ENCODE peak calls at places on chromosomes 13 and 19, in four cellular contexts. One of them, this sample, is unnamed.

GRCh38 chr13:76921516-76921915 is 26.8 kb upstream of the ACOD1 start:
- DNase-seq in WTC11: no peak
- DNase-seq in GM12878: no peak
- DNase-seq in HepG2: no peak
- DNase-seq in this sample: no peak

GRCh38 chr13:41212881-41213280 is 18.5 kb upstream of the KBTBD7 start:
- DNase-seq in WTC11: no peak
- DNase-seq in GM12878: no peak
- DNase-seq in HepG2: no peak
- DNase-seq in this sample: no peak

GRCh38 chr13:28100149-28101121 is at the start of gene FLT3:
- DNase-seq in WTC11: peak
- DNase-seq in GM12878: no peak
- DNase-seq in HepG2: no peak
- DNase-seq in this sample: peak

GRCh38 chr13:33743438-33744368 is 74.2 kb upstream of the RFC3 start:
- DNase-seq in WTC11: no peak
- DNase-seq in GM12878: peak
- DNase-seq in HepG2: peak
- DNase-seq in this sample: no peak

GRCh38 chr13:48068952-48069351 is 26.0 kb downstream of the MED4 start:
- DNase-seq in WTC11: no peak
- DNase-seq in GM12878: no peak
- DNase-seq in HepG2: no peak
- DNase-seq in this sample: no peak

GRCh38 chr19:46878613-46879375 is 18.0 kb downstream of the ARHGAP35 start:
- DNase-seq in WTC11: no peak
- DNase-seq in GM12878: no peak
- DNase-seq in HepG2: no peak
- DNase-seq in this sample: no peak

GRCh38 chr13:98060282-98060681 is 82.6 kb upstream of the FARP1 start:
- DNase-seq in WTC11: no peak
- DNase-seq in GM12878: no peak
- DNase-seq in HepG2: no peak
- DNase-seq in this sample: no peak

GRCh38 chr19:2461751-2462634 is 5.2 kb upstream of the LMNB2 start:
- DNase-seq in WTC11: peak
- DNase-seq in GM12878: no peak
- DNase-seq in HepG2: no peak
- DNase-seq in this sample: peak

GRCh38 chr13:31409678-31410356 is 210.0 kb downstream of the B3GLCT start:
- DNase-seq in WTC11: no peak
- DNase-seq in GM12878: no peak
- DNase-seq in HepG2: no peak
- DNase-seq in this sample: no peak

GRCh38 chr13:44045179-44045562 is 165.5 kb downstream of the LACC1 start:
- DNase-seq in WTC11: no peak
- DNase-seq in GM12878: no peak
- DNase-seq in HepG2: no peak
- DNase-seq in this sample: no peak

GRCh38 chr13:25980255-25980654 is 71.6 kb downstream of the SHISA2 start:
- DNase-seq in WTC11: peak
- DNase-seq in GM12878: no peak
- DNase-seq in HepG2: peak
- DNase-seq in this sample: peak

GRCh38 chr19:35996777-35997176 is 1.8 kb downstream of the SDHAF1 start:
- DNase-seq in WTC11: no peak
- DNase-seq in GM12878: no peak
- DNase-seq in HepG2: no peak
- DNase-seq in this sample: no peak

GRCh38 chr19:38229585-38230073 is 5.6 kb upstream of the DPF1 start:
- DNase-seq in WTC11: peak
- DNase-seq in GM12878: no peak
- DNase-seq in HepG2: peak
- DNase-seq in this sample: peak

GRCh38 chr19:2309734-2310362 is 1.9 kb upstream of the LINGO3 start:
- DNase-seq in WTC11: no peak
- DNase-seq in GM12878: no peak
- DNase-seq in HepG2: no peak
- DNase-seq in this sample: no peak

GRCh38 chr13:113564331-113565023 is 20.1 kb upstream of the TFDP1 start:
- DNase-seq in WTC11: no peak
- DNase-seq in GM12878: no peak
- DNase-seq in HepG2: no peak
- DNase-seq in this sample: no peak

GRCh38 chr13:65783383-65783782 is 1446.8 kb downstream of the PCDH9 start:
- DNase-seq in WTC11: no peak
- DNase-seq in GM12878: no peak
- DNase-seq in HepG2: no peak
- DNase-seq in this sample: no peak

GRCh38 chr13:109274188-109274821 is 512.1 kb downstream of the IRS2 start:
- DNase-seq in WTC11: peak
- DNase-seq in GM12878: no peak
- DNase-seq in HepG2: no peak
- DNase-seq in this sample: no peak

GRCh38 chr19:29263305-29264080 is 50.5 kb upstream of the UQCRFS1 start:
- DNase-seq in WTC11: peak
- DNase-seq in GM12878: no peak
- DNase-seq in HepG2: peak
- DNase-seq in this sample: peak

GRCh38 chr19:29259153-29259552 is 46.2 kb upstream of the UQCRFS1 start:
- DNase-seq in WTC11: no peak
- DNase-seq in GM12878: no peak
- DNase-seq in HepG2: no peak
- DNase-seq in this sample: peak

GRCh38 chr19:29262085-29262484 is 49.1 kb upstream of the UQCRFS1 start:
- DNase-seq in WTC11: no peak
- DNase-seq in GM12878: no peak
- DNase-seq in HepG2: no peak
- DNase-seq in this sample: no peak

GRCh38 chr19:29259867-29260281 is 46.9 kb upstream of the UQCRFS1 start:
- DNase-seq in WTC11: no peak
- DNase-seq in GM12878: no peak
- DNase-seq in HepG2: no peak
- DNase-seq in this sample: no peak

DNA sequence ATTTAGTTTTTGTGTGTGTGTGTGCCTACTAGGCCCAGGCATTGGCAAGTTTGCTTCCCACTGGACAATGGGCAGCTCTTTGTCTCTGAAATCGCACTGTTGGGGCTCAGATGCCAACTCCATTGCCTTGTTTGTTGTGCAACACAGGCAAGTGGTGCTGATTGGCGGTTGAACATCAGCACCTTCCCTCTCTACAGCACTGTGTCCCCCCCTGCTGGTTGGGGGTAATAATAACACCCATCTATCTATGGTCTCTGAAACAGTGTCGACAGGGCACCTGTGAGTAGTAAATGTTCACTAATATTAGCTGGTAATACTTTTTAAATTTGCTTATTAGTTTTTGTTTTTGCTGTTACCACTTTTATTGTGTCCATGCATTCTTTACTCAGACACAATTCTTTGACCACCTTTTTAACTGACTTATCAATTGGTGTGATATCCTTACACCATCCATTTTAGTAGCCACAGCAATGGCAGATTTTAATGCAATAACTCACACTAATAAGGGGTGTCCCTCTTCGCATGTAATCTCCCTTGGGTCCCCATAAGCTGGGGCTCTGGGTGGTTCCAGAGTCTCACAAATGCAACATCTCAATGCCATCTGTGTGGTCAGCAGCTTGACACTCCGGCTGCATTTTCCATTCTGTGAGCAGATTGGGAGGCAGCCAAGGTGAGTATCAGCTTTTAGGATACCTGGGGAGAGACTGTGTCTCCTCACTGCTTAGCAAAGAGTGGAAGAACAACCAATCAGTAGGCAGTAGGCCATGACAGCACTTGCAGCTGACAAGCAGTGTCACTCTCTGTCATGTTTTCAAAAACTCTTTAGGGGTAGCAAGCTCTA is 47.7 kb upstream of the UQCRFS1 start:
- DNase-seq in WTC11: peak
- DNase-seq in GM12878: peak
- DNase-seq in HepG2: peak
- DNase-seq in this sample: peak
- TF ChIP-seq NR2C2 in WTC11: no peak
- TF ChIP-seq NR2C2 in GM12878: no peak
- TF ChIP-seq NR2C2 in HepG2: no peak
- TF ChIP-seq NR2C2 in this sample: no peak

GRCh38 chr19:15432629-15433518 is 14.1 kb upstream of the AKAP8L start:
- DNase-seq in WTC11: peak
- DNase-seq in GM12878: peak
- DNase-seq in HepG2: peak
- DNase-seq in this sample: peak
- TF ChIP-seq NR2C2 in WTC11: no peak
- TF ChIP-seq NR2C2 in GM12878: peak
- TF ChIP-seq NR2C2 in HepG2: peak
- TF ChIP-seq NR2C2 in this sample: no peak

DNA sequence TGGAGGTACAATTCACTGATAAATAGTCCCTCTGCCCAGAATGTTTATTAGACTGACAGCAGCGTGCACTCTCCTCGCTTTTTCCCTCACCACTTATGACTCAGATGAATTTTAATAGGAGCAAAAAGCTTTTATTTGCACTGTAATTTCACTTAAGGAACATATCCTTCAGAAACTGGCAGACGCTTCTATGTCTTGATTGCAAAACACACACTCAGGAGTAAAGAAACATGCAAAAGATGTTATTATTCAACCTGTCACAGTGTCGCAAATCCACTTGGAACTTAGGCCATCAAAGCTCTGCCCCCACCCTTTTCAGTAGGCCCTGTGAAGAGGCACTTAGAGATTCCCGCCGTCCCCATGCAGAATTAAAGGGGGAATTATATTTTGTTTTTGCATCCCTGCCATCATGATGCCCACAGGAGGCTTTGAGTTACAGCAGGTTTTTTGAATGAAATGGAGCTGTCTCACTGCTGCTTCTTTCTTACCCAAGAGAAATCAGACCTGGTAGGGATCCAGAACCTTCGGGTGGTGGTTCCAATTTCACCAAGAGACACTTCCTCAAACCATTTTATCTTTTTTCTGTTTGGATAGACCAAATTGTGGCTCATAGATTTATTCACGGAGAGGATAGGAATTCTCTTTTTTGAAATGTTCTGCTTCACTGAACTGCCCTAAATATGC is 74.5 kb downstream of the GGACT start:
- DNase-seq in WTC11: no peak
- DNase-seq in GM12878: no peak
- DNase-seq in HepG2: no peak
- DNase-seq in this sample: no peak
- TF ChIP-seq NR2C2 in WTC11: no peak
- TF ChIP-seq NR2C2 in GM12878: no peak
- TF ChIP-seq NR2C2 in HepG2: no peak
- TF ChIP-seq NR2C2 in this sample: no peak

GRCh38 chr19:49889038-49889686 is 7.5 kb downstream of the IL4I1 start:
- DNase-seq in WTC11: no peak
- DNase-seq in GM12878: no peak
- DNase-seq in HepG2: no peak
- DNase-seq in this sample: no peak

GRCh38 chr19:49887037-49887652 is 9.5 kb downstream of the IL4I1 start:
- DNase-seq in WTC11: no peak
- DNase-seq in GM12878: no peak
- DNase-seq in HepG2: no peak
- DNase-seq in this sample: no peak

GRCh38 chr19:49889687-49890348 is 6.9 kb downstream of the IL4I1 start:
- DNase-seq in WTC11: peak
- DNase-seq in GM12878: no peak
- DNase-seq in HepG2: no peak
- DNase-seq in this sample: peak

GRCh38 chr19:49888478-49888901 is 8.2 kb downstream of the IL4I1 start:
- DNase-seq in WTC11: no peak
- DNase-seq in GM12878: no peak
- DNase-seq in HepG2: no peak
- DNase-seq in this sample: no peak

DNA sequence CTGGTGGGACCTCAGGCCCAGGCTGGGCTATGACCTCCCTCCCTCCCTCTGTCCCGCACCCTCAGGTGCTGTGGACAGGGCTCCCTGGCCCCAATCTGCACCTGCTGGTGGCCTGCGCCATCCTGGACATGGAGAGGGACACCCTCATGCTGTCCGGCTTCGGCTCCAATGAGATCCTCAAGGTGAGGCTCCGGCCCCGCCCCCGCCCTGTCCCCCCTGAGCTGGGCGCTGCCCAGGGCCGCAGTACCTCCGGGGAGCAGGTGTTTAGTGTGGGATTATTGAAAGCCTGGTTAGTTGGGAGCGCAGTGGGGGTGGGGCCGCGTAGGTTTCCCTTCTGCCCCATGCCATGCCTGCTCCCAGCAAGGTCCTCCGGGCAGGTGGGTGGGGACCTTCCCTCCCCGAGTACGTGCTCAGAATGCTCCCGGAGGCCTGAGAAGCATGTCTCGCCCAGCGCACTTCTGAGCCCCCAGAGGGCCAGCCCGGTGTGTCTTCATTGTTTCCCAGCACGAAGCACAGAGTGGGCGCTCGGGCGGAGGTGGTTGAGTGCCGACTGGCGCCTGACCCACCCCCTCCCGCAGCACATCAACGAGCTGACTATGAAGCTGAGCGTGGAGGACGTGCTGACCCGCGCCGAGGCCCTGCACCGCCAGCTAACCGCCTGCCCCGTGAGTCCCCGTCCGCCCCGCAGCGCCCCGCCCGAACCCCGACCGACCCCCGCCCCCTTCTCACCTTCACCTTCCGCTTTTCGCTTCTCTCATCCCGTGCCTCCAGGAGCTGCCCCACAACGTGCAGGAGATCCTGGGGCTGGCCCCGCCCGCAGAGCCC is 8.8 kb downstream of the IL4I1 start:
- DNase-seq in WTC11: no peak
- DNase-seq in GM12878: no peak
- DNase-seq in HepG2: no peak
- DNase-seq in this sample: no peak
- TF ChIP-seq NR2C2 in WTC11: no peak
- TF ChIP-seq NR2C2 in GM12878: no peak
- TF ChIP-seq NR2C2 in HepG2: no peak
- TF ChIP-seq NR2C2 in this sample: no peak